ENCODE peak calls at places on chromosomes 12 and 14, in eight cellular contexts. One of them, this sample, is unnamed.

GRCh38 chr14:105255021-105255507 is 6.7 kb downstream of the BTBD6 start:
- DNase-seq in GM23338: no peak
- DNase-seq in sigmoid colon: no peak
- DNase-seq in K562: no peak
- DNase-seq in endothelial cell of umbilical vein: no peak
- DNase-seq in HCT116: no peak
- DNase-seq in transverse colon: no peak
- DNase-seq in spleen: no peak
- DNase-seq in this sample: no peak

GRCh38 chr12:55280991-55281390 is 15.4 kb downstream of the OR6C6 start:
- DNase-seq in sigmoid colon: no peak
- DNase-seq in spleen: no peak
- DNase-seq in GM23338: no peak
- DNase-seq in endothelial cell of umbilical vein: no peak
- DNase-seq in transverse colon: no peak
- DNase-seq in HCT116: no peak
- DNase-seq in K562: no peak
- DNase-seq in this sample: no peak

GRCh38 chr12:50402270-50403000 is 1.8 kb downstream of the LARP4 start:
- DNase-seq in sigmoid colon: no peak
- DNase-seq in HCT116: no peak
- DNase-seq in endothelial cell of umbilical vein: peak
- DNase-seq in K562: no peak
- DNase-seq in spleen: no peak
- DNase-seq in GM23338: no peak
- DNase-seq in transverse colon: no peak
- DNase-seq in this sample: no peak

GRCh38 chr14:103483600-103483999 is 39.0 kb downstream of the CKB start:
- DNase-seq in spleen: no peak
- DNase-seq in GM23338: no peak
- DNase-seq in transverse colon: no peak
- DNase-seq in HCT116: no peak
- DNase-seq in sigmoid colon: no peak
- DNase-seq in endothelial cell of umbilical vein: peak
- DNase-seq in K562: no peak
- DNase-seq in this sample: no peak

GRCh38 chr12:110846615-110847566 is at the start of gene CCDC63:
- DNase-seq in endothelial cell of umbilical vein: peak
- DNase-seq in sigmoid colon: peak
- DNase-seq in HCT116: peak
- DNase-seq in K562: peak
- DNase-seq in transverse colon: peak
- DNase-seq in GM23338: peak
- DNase-seq in spleen: peak
- DNase-seq in this sample: no peak

GRCh38 chr12:47747596-47748506 is 10.8 kb downstream of the RAPGEF3 start:
- DNase-seq in sigmoid colon: no peak
- DNase-seq in spleen: no peak
- DNase-seq in transverse colon: no peak
- DNase-seq in HCT116: no peak
- DNase-seq in GM23338: no peak
- DNase-seq in K562: no peak
- DNase-seq in endothelial cell of umbilical vein: no peak
- DNase-seq in this sample: no peak

GRCh38 chr12:81811066-81811777 is 52.1 kb upstream of the PPFIA2 start:
- DNase-seq in spleen: no peak
- DNase-seq in K562: no peak
- DNase-seq in endothelial cell of umbilical vein: no peak
- DNase-seq in transverse colon: no peak
- DNase-seq in HCT116: no peak
- DNase-seq in sigmoid colon: no peak
- DNase-seq in GM23338: peak
- DNase-seq in this sample: no peak

GRCh38 chr12:34304001-34304400 is 281.7 kb downstream of the ALG10 start:
- DNase-seq in HCT116: no peak
- DNase-seq in GM23338: no peak
- DNase-seq in endothelial cell of umbilical vein: no peak
- DNase-seq in transverse colon: no peak
- DNase-seq in sigmoid colon: no peak
- DNase-seq in K562: no peak
- DNase-seq in spleen: peak
- DNase-seq in this sample: no peak

GRCh38 chr14:92539875-92540274 is 26.3 kb downstream of the RIN3 start:
- DNase-seq in spleen: peak
- DNase-seq in transverse colon: no peak
- DNase-seq in endothelial cell of umbilical vein: peak
- DNase-seq in GM23338: no peak
- DNase-seq in HCT116: no peak
- DNase-seq in K562: no peak
- DNase-seq in sigmoid colon: no peak
- DNase-seq in this sample: no peak

GRCh38 chr12:64669270-64669842 is 59.1 kb downstream of the RASSF3 start:
- DNase-seq in GM23338: peak
- DNase-seq in spleen: peak
- DNase-seq in HCT116: no peak
- DNase-seq in endothelial cell of umbilical vein: peak
- DNase-seq in transverse colon: peak
- DNase-seq in K562: no peak
- DNase-seq in sigmoid colon: peak
- DNase-seq in this sample: no peak

GRCh38 chr12:64672925-64673409 is 62.7 kb downstream of the RASSF3 start:
- DNase-seq in K562: no peak
- DNase-seq in endothelial cell of umbilical vein: peak
- DNase-seq in GM23338: no peak
- DNase-seq in sigmoid colon: peak
- DNase-seq in spleen: no peak
- DNase-seq in HCT116: peak
- DNase-seq in transverse colon: peak
- DNase-seq in this sample: no peak

GRCh38 chr12:64670039-64670438 is 59.7 kb downstream of the RASSF3 start:
- DNase-seq in HCT116: no peak
- DNase-seq in spleen: no peak
- DNase-seq in sigmoid colon: no peak
- DNase-seq in transverse colon: no peak
- DNase-seq in K562: no peak
- DNase-seq in endothelial cell of umbilical vein: peak
- DNase-seq in GM23338: no peak
- DNase-seq in this sample: no peak

GRCh38 chr12:64671682-64672081 is 61.4 kb downstream of the RASSF3 start:
- DNase-seq in endothelial cell of umbilical vein: no peak
- DNase-seq in GM23338: no peak
- DNase-seq in HCT116: no peak
- DNase-seq in spleen: no peak
- DNase-seq in transverse colon: no peak
- DNase-seq in K562: no peak
- DNase-seq in sigmoid colon: no peak
- DNase-seq in this sample: no peak

DNA sequence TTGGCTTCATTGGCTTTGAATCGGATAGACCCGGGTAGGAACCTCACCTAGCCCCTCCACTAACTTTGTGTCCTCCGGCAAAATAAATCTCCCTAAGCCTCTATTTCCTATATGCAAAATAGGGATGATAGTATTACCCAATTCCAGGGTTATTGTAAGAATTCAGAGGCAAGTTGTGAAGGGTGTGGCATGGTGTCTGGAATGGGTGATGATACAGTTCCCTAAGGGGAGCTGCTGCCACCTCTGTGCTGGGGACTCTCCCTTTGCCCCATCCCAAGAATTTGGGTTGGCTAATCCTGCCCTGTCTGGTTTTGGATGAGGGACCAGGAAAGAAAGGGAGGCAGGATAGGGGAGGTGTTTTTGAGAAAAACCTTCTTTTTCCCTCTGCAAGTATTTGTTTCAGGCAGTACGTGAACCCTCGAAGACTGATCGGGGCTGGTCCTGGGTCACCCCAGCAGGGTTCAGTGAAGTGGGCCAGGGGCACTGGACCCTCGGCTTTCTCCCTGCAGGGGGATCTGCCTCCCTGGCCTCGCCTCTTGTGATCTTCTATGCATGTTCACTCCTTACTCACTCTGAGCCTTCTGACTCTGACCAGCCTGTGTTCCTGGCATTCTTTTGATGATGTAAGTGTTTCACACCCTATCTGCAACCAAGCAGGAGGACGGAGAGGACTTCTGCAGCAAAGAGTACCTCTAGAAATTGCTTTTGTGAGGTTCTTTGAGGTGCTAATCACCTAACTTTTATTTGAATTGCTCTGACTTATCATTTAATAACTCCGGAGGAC is 60.8 kb downstream of the RASSF3 start:
- DNase-seq in GM23338: no peak
- DNase-seq in K562: no peak
- DNase-seq in HCT116: peak
- DNase-seq in sigmoid colon: peak
- DNase-seq in spleen: no peak
- DNase-seq in endothelial cell of umbilical vein: peak
- DNase-seq in transverse colon: peak
- DNase-seq in this sample: no peak
- H3K4me3 ChIP-seq in GM23338: no peak
- H3K4me3 ChIP-seq in K562: no peak
- H3K4me3 ChIP-seq in HCT116: no peak
- H3K4me3 ChIP-seq in sigmoid colon: no peak
- H3K4me3 ChIP-seq in spleen: no peak
- H3K4me3 ChIP-seq in endothelial cell of umbilical vein: no peak
- H3K4me3 ChIP-seq in transverse colon: no peak
- H3K4me3 ChIP-seq in this sample: peak

GRCh38 chr12:51687142-51687935 is 96.3 kb downstream of the SCN8A start:
- DNase-seq in sigmoid colon: no peak
- DNase-seq in K562: no peak
- DNase-seq in GM23338: no peak
- DNase-seq in HCT116: no peak
- DNase-seq in spleen: no peak
- DNase-seq in endothelial cell of umbilical vein: peak
- DNase-seq in transverse colon: peak
- DNase-seq in this sample: no peak
- H3K27ac ChIP-seq in sigmoid colon: no peak
- H3K27ac ChIP-seq in K562: no peak
- H3K27ac ChIP-seq in GM23338: peak
- H3K27ac ChIP-seq in HCT116: no peak
- H3K27ac ChIP-seq in spleen: peak
- H3K27ac ChIP-seq in endothelial cell of umbilical vein: peak
- H3K27ac ChIP-seq in transverse colon: peak
- H3K27ac ChIP-seq in this sample: peak

GRCh38 chr12:106903241-106903950 is 52.3 kb upstream of the TMEM263 start:
- DNase-seq in sigmoid colon: peak
- DNase-seq in K562: peak
- DNase-seq in GM23338: peak
- DNase-seq in transverse colon: peak
- DNase-seq in spleen: peak
- DNase-seq in endothelial cell of umbilical vein: peak
- DNase-seq in HCT116: peak
- DNase-seq in this sample: no peak
- TF ChIP-seq POLR2AphosphoS5 in sigmoid colon: no peak
- TF ChIP-seq POLR2AphosphoS5 in K562: no peak
- TF ChIP-seq POLR2AphosphoS5 in GM23338: no peak
- TF ChIP-seq POLR2AphosphoS5 in transverse colon: no peak
- TF ChIP-seq POLR2AphosphoS5 in spleen: no peak
- TF ChIP-seq POLR2AphosphoS5 in endothelial cell of umbilical vein: no peak
- TF ChIP-seq POLR2AphosphoS5 in HCT116: no peak
- TF ChIP-seq POLR2AphosphoS5 in this sample: no peak

GRCh38 chr14:24465369-24465768 is 22.8 kb upstream of the SDR39U1 start:
- DNase-seq in HCT116: no peak
- DNase-seq in GM23338: no peak
- DNase-seq in transverse colon: no peak
- DNase-seq in spleen: no peak
- DNase-seq in sigmoid colon: no peak
- DNase-seq in endothelial cell of umbilical vein: no peak
- DNase-seq in K562: no peak
- DNase-seq in this sample: no peak
- H3K4me3 ChIP-seq in HCT116: no peak
- H3K4me3 ChIP-seq in GM23338: no peak
- H3K4me3 ChIP-seq in transverse colon: no peak
- H3K4me3 ChIP-seq in spleen: no peak
- H3K4me3 ChIP-seq in sigmoid colon: no peak
- H3K4me3 ChIP-seq in endothelial cell of umbilical vein: no peak
- H3K4me3 ChIP-seq in K562: no peak
- H3K4me3 ChIP-seq in this sample: no peak

DNA sequence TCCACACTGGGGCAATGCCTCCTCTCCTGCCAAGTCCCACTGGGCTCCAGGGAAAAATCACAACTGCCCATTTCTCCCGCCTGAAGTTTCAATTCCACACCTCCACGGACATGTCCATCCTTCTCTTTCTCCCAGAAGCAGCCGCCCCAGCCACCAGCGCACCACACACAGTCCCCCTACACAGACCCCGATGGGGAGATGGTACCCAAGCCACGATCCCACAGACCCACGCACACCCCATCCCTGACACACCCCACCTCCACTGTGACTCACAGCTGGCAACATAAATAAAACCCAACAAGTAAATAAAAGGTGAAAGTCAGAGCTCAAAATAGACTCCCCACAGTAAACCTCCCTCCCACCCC is 2.6 kb downstream of the MSI1 start:
- DNase-seq in endothelial cell of umbilical vein: no peak
- DNase-seq in GM23338: no peak
- DNase-seq in transverse colon: no peak
- DNase-seq in K562: no peak
- DNase-seq in HCT116: no peak
- DNase-seq in spleen: no peak
- DNase-seq in sigmoid colon: no peak
- DNase-seq in this sample: no peak
- H3K27ac ChIP-seq in endothelial cell of umbilical vein: no peak
- H3K27ac ChIP-seq in GM23338: no peak
- H3K27ac ChIP-seq in transverse colon: peak
- H3K27ac ChIP-seq in K562: no peak
- H3K27ac ChIP-seq in HCT116: no peak
- H3K27ac ChIP-seq in spleen: no peak
- H3K27ac ChIP-seq in sigmoid colon: no peak
- H3K27ac ChIP-seq in this sample: no peak

DNA sequence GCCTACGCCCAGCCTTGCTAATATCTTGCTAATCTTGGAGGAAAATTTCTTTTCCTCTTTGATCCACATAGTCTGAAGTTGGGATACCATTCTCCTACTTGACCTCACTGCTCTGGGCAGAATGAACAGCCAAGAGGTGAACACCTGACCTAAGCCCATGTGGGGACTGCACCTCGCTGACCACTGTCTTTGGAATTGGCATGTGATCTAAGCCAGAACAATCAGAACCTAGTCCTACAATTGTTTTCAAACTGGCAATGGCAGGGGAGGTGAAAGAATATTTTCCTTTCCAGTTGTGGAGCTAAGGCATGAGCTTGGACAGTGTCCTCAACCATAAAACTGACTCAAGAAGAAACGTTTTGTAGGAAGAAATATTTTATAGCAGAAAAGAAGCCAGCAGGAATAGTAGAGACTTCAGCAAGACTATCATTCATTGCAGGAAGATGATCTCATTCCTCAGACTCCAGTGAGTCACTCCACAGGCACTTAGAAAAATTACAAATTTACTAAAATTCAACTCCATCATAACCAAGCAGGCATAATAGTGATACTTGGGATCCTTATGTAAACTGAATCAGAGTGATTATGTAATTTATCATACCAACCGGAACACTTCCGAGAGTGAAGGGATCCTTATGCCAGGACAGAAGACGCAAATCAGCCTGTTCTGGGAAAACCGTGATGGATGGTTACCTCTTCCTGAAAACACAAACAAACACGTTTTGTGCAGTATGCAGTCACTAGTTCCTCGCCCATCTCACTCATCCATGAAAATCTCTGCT is 14.7 kb downstream of the PTPRO start:
- DNase-seq in endothelial cell of umbilical vein: peak
- DNase-seq in spleen: no peak
- DNase-seq in K562: no peak
- DNase-seq in GM23338: no peak
- DNase-seq in transverse colon: no peak
- DNase-seq in sigmoid colon: no peak
- DNase-seq in HCT116: no peak
- DNase-seq in this sample: no peak
- TF ChIP-seq POLR2AphosphoS5 in endothelial cell of umbilical vein: no peak
- TF ChIP-seq POLR2AphosphoS5 in spleen: no peak
- TF ChIP-seq POLR2AphosphoS5 in K562: no peak
- TF ChIP-seq POLR2AphosphoS5 in GM23338: no peak
- TF ChIP-seq POLR2AphosphoS5 in transverse colon: no peak
- TF ChIP-seq POLR2AphosphoS5 in sigmoid colon: no peak
- TF ChIP-seq POLR2AphosphoS5 in HCT116: no peak
- TF ChIP-seq POLR2AphosphoS5 in this sample: no peak